ENCODE peak calls at places on chromosomes 12 and 14, in four cellular contexts. C is GM23338; R is hepatocyte; F is CD8-positive, alpha-beta memory T cell. G is an unnamed sample.

GRCh38 chr12:112965643-112966042 is 12.7 kb upstream of the OAS2 start:
- DNase-seq in C (no peak), F (no peak), R (no peak), G (no peak)

GRCh38 chr12:21144309-21144708 is 13.3 kb downstream of the SLCO1B1 start:
- DNase-seq in C (no peak), F (no peak), R (no peak), G (no peak)

GRCh38 chr12:82474181-82474797 is 116.0 kb downstream of the METTL25 start:
- DNase-seq in R (no peak), C (no peak), F (no peak), G (no peak)

GRCh38 chr12:59708484-59708883 is 112.7 kb downstream of the SLC16A7 start:
- DNase-seq in F (no peak), R (no peak), C (no peak), G (no peak)

GRCh38 chr12:109952873-109953272 is 43.3 kb downstream of the GIT2 start:
- DNase-seq in C (no peak), F (no peak), R (no peak), G (no peak)

GRCh38 chr12:2256915-2257314 is 204.1 kb downstream of the CACNA1C start:
- DNase-seq in C (no peak), F (no peak), R (no peak), G (no peak)

GRCh38 chr12:70646850-70647249 is 9.6 kb upstream of the PTPRB start:
- DNase-seq in C (no peak), F (no peak), R (no peak), G (no peak)

GRCh38 chr14:33068626-33069025 is 129.9 kb downstream of the NPAS3 start:
- DNase-seq in R (no peak), F (no peak), C (no peak), G (no peak)

GRCh38 chr12:12696562-12697383 is 790 bp upstream of the GPR19 start:
- DNase-seq in C (peak; percentile 95), R (peak; percentile 96), F (peak; percentile 87), G (peak; percentile 75)

GRCh38 chr14:104873380-104874055 is 8.4 kb downstream of the CEP170B start:
- DNase-seq in F (no peak), C (no peak), R (no peak), G (no peak)

GRCh38 chr12:27142102-27142721 is 59.8 kb upstream of the C12orf71 start:
- DNase-seq in R (peak; percentile 89), C (peak; percentile 88), F (peak; percentile 20), G (peak; percentile 73)

GRCh38 chr12:103012884-103013283 is 55.4 kb downstream of the ASCL1 start:
- DNase-seq in F (no peak), C (peak; percentile 70), R (no peak), G (no peak)

GRCh38 chr12:124289634-124290600 is 5.0 kb upstream of the RFLNA start:
- DNase-seq in C (no peak), R (no peak), F (no peak), G (no peak)

GRCh38 chr12:47825239-47825639 is 5.5 kb upstream of the HDAC7 start:
- DNase-seq in C (peak; percentile 34), F (no peak), R (no peak), G (peak; percentile 21)

GRCh38 chr12:121812320-121812871 is 8.6 kb downstream of the SETD1B start:
- DNase-seq in F (no peak), C (peak; percentile 89), R (peak; percentile 87), G (peak; percentile 82)

GRCh38 chr12:76631741-76632140 is 72.2 kb upstream of the OSBPL8 start:
- DNase-seq in C (no peak), F (no peak), R (no peak), G (no peak)

GRCh38 chr14:104350463-104351185 is 212.2 kb downstream of the KIF26A start:
- DNase-seq in F (no peak), R (no peak), C (no peak), G (no peak)

DNA sequence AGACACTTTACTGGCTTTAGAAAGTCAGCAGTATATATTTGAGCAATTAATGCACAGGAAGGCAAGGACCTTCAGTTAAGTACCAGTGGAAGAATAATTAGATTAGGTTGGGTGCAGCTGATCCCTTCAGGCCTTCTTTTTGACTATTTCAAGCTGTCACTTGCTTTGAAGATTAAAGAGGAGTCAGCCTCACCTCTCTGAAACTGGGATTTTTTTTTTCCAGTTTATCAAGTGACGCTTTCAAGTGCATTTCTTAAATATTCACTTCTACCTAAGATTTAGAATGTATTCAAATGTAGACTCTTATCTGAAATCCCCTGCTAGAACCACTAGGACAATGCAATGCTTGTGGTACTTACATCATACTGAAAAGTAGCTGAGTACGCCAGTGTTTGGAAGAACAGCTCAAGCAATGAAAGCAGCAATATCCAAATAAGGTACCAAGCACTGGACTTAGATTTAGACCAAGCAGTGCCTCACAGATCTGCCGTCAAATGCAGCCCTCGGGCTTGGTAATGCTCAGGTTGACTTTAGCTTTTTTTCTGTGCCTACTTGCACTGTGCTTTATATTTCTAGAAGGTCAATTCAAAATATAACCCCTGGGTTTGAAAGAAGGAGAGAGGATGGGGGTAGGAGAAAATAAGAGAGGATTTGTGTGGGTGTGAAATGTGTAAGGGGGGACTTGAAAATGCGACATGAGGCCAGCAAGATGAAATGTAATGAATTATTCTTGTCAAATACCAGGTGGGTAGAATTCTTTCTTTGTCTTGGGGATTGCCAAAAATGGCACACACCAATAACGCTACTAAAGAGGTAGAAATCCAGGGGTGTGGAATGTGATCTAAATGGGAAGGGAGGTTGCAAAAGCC is 3.7 kb upstream of the FERMT2 start:
- DNase-seq in C (peak; percentile 42), R (peak; percentile 22), F (no peak), G (no peak)
- H3K27ac ChIP-seq in C (peak overlapping the region; percentile 64), R (peak overlapping the region; percentile 78), F (no peak overlapping the region), G (no peak overlapping the region)

DNA sequence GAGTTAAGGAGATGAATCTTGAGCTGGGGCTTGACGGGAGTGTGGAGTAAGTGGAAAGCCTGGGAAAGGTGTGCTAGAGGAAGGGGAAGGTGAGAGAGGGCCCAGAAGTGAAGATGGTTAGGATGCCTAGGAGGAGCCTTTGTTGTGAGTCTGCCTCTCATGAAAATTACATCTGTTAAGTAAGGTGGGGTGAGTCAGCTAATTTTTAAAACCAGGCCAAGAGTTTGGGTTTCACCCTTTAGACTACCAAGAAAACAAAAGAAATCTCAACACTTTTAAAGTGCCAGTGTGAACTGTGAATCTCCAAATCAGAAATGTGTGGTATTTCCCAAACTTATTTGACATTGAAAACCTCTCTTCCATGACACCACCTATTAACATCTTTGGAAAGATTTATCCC is 185.2 kb downstream of the CRADD start:
- DNase-seq in C (no peak), F (no peak), R (no peak), G (no peak)
- H3K27ac ChIP-seq in C (no peak overlapping the region), F (no peak overlapping the region), R (no peak overlapping the region), G (no peak overlapping the region)

GRCh38 chr14:23300687-23301223 is 1.9 kb downstream of the PPP1R3E start:
- DNase-seq in F (no peak), R (peak; percentile 68), C (peak; percentile 12), G (no peak)
- H3K27ac ChIP-seq in F (peak overlapping the region; percentile 96), R (peak overlapping the region; percentile 98), C (no peak overlapping the region), G (peak overlapping the region; percentile 85)

GRCh38 chr12:64655141-64655540 is 44.8 kb downstream of the RASSF3 start:
- DNase-seq in C (no peak), F (no peak), R (no peak), G (no peak)
- H3K27ac ChIP-seq in C (no peak overlapping the region), F (no peak overlapping the region), R (no peak overlapping the region), G (peak overlapping the region; percentile 62)

GRCh38 chr12:66663605-66664004 is 15.3 kb downstream of the GRIP1 start:
- DNase-seq in R (no peak), C (no peak), F (no peak), G (no peak)

GRCh38 chr12:66664076-66664475 is 14.8 kb downstream of the GRIP1 start:
- DNase-seq in R (no peak), C (no peak), F (no peak), G (no peak)

GRCh38 chr12:66662729-66663128 is 16.1 kb downstream of the GRIP1 start:
- DNase-seq in C (no peak), F (no peak), R (no peak), G (no peak)

GRCh38 chr12:66665416-66665815 is 13.5 kb downstream of the GRIP1 start:
- DNase-seq in F (no peak), R (no peak), C (no peak), G (no peak)

DNA sequence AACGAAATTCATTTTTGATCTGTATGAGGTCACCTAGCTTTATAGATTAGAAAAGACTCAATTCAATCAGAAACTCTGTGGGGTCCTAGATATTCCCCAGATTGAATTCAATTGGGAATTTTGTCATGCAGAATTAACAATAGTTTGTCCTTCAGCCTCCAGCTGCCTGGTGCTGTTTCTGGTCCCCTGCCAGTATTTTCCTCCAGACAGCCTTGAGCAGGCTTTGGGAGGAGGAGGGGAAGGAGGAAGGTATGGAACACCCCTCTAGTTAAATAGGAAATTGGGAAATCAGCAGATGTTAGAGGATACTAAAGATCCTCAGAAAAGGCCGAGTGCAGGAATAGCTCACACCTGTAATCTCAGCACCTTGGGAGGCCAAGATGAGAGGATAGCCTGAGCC is 10.6 kb downstream of the GRIP1 start:
- DNase-seq in C (no peak), F (no peak), R (no peak), G (no peak)
- H3K27ac ChIP-seq in C (no peak overlapping the region), F (no peak overlapping the region), R (no peak overlapping the region), G (no peak overlapping the region)

GRCh38 chr14:91255026-91255695 is 10.7 kb upstream of the GPR68 start:
- DNase-seq in F (no peak), C (no peak), R (no peak), G (peak; percentile 14)

GRCh38 chr14:91253795-91254323 is 9.4 kb upstream of the GPR68 start:
- DNase-seq in F (no peak), C (no peak), R (no peak), G (no peak)

GRCh38 chr14:91254456-91254855 is 10.0 kb upstream of the GPR68 start:
- DNase-seq in C (no peak), R (no peak), F (peak; percentile 18), G (no peak)

GRCh38 chr14:91250912-91251311 is 6.4 kb upstream of the GPR68 start:
- DNase-seq in F (no peak), R (no peak), C (no peak), G (no peak)

DNA sequence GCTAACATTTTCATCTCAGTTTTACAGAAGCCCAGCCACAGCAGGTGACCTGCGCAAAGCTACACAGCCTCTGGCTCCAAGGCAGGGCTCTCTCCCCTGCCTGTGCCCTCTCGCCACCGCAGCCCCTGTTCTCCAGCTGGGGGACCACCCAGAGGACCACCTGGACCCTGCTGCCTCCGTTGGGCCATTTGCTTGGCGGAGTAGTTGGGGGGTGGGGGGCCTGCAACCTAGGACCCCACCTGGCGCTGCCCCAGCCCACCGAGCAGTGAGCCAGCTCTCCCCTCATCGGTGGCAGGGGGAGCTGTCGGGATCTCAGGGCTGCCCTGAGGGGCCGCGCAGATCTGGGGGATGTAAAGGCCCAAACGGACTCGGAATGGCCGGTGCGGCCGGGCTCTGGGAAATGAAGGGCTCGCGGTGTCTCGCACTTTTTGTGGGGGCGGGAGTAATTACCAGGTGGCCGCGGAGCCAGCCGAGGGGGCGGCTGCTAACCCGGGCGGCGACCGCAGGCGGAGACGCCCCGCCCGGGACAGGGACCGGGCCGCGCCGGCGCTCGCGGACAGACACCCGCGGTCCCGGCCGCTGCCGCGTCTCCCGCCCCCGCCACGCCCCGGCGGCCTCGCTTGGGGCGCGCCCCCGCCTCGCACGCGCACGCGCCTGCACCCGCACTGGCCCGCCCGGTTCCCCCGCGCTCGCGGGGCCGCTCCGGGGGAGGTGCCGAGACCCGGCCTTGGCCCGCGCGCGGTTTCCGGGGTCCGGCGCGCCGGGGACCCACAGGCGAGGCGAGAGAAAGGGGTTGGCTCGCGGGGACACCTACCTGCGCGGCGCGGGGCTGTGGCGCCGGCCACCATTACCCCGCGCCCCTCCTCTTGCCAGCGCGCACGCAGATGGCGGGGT is 8.6 kb upstream of the GPR68 start:
- DNase-seq in R (peak; percentile 61), F (peak; percentile 54), C (peak; percentile 88), G (peak; percentile 28)
- H3K27ac ChIP-seq in R (no peak overlapping the region), F (peak overlapping the region; percentile 65), C (no peak overlapping the region), G (peak overlapping the region; percentile 73)

G was measured in A549.